ENCODE peak calls at places on chromosomes 2 and 18, in nine cellular contexts. Q is effector memory CD4-positive, alpha-beta T cell; A is upper lobe of right lung; N is choroid plexus epithelial cell; S is CD8-positive, alpha-beta memory T cell; R is mucosa of descending colon; F is BE2C; J is heart left ventricle; T is HepG2. U is an unnamed sample.

GRCh38 chr2:38690499-38691420 is 24.8 kb downstream of the GALM start:
- DNase-seq in T (peak), Q (no peak), S (no peak), N (peak), R (peak), J (no peak), A (no peak), F (peak), U (peak)

GRCh38 chr18:58998421-58999203 is 133.9 kb downstream of the ZNF532 start:
- DNase-seq in J (peak), S (no peak), R (no peak), T (no peak), A (no peak), F (no peak), N (peak), Q (no peak), U (peak)

GRCh38 chr2:127953128-127953718 is 67.5 kb upstream of the AMMECR1L start:
- DNase-seq in S (no peak), F (no peak), R (no peak), T (no peak), Q (no peak), A (no peak), N (peak), J (peak), U (peak)

GRCh38 chr2:205755923-205756322 is 73.6 kb downstream of the NRP2 start:
- DNase-seq in F (no peak), T (no peak), A (no peak), Q (no peak), R (no peak), J (peak), N (peak), S (no peak), U (no peak)

GRCh38 chr18:43855376-43855775 is 578.1 kb upstream of the SYT4 start:
- DNase-seq in T (no peak), R (no peak), N (no peak), S (no peak), A (no peak), Q (no peak), J (no peak), F (no peak), U (no peak)

GRCh38 chr2:229179598-229179997 is 91.5 kb downstream of the PID1 start:
- DNase-seq in R (no peak), T (no peak), N (no peak), J (no peak), S (no peak), F (no peak), A (no peak), Q (no peak), U (no peak)

GRCh38 chr2:30149513-30149912 is 2.7 kb downstream of the YPEL5 start:
- DNase-seq in F (peak), T (peak), R (no peak), A (no peak), Q (no peak), J (no peak), S (no peak), N (peak), U (no peak)

GRCh38 chr2:84781942-84782716 is 98.8 kb downstream of the TRABD2A start:
- DNase-seq in S (peak), N (peak), Q (peak), T (no peak), A (peak), F (no peak), R (peak), J (no peak), U (no peak)

GRCh38 chr2:181456660-181457120 is 496 bp upstream of the ITGA4 start:
- DNase-seq in Q (peak), S (peak), T (no peak), N (peak), J (peak), A (peak), F (peak), R (peak), U (peak)

GRCh38 chr2:224876522-224876921 is 160.4 kb upstream of the CCDC195 start:
- DNase-seq in S (no peak), R (no peak), A (no peak), J (no peak), T (no peak), Q (no peak), N (no peak), F (no peak), U (no peak)

GRCh38 chr2:53028259-53028658 is 739.3 kb upstream of the CHAC2 start:
- DNase-seq in Q (no peak), F (no peak), T (no peak), S (no peak), N (peak), A (no peak), R (no peak), J (no peak), U (peak)

GRCh38 chr2:238225911-238226697 is 13.7 kb downstream of the HES6 start:
- DNase-seq in A (no peak), N (peak), S (no peak), F (no peak), R (no peak), Q (no peak), J (no peak), T (no peak), U (peak)

GRCh38 chr2:127085260-127085666 is 21.7 kb downstream of the BIN1 start:
- DNase-seq in F (no peak), S (no peak), Q (no peak), N (no peak), J (no peak), A (peak), T (no peak), R (no peak), U (no peak)

GRCh38 chr2:623384-623922 is 53.8 kb downstream of the TMEM18 start:
- DNase-seq in T (no peak), N (no peak), R (no peak), F (no peak), A (no peak), Q (no peak), S (no peak), J (no peak), U (no peak)

GRCh38 chr2:64463784-64464183 is 9.8 kb downstream of the LGALSL start:
- DNase-seq in J (no peak), F (no peak), Q (no peak), R (no peak), N (peak), A (no peak), S (no peak), T (no peak), U (peak)

GRCh38 chr2:30530346-30530745 is 83.3 kb downstream of the LCLAT1 start:
- DNase-seq in Q (no peak), A (no peak), T (no peak), S (no peak), J (no peak), N (no peak), F (no peak), R (no peak), U (no peak)

GRCh38 chr2:28627722-28628480 is 123.7 kb upstream of the PPP1CB start:
- DNase-seq in S (peak), Q (no peak), T (no peak), N (peak), F (no peak), A (no peak), J (peak), R (no peak), U (peak)

GRCh38 chr2:56248965-56249742 is 65.4 kb downstream of the CCDC85A start:
- DNase-seq in Q (no peak), N (no peak), A (no peak), J (no peak), F (no peak), S (no peak), T (no peak), R (no peak), U (no peak)

GRCh38 chr2:220278022-220278421 is 650.6 kb downstream of the SLC4A3 start:
- DNase-seq in S (no peak), R (no peak), J (no peak), A (no peak), F (no peak), Q (no peak), T (no peak), N (no peak), U (no peak)

GRCh38 chr2:215914067-215914776 is 99.1 kb downstream of the MREG start:
- DNase-seq in A (no peak), T (no peak), J (no peak), F (no peak), N (no peak), R (no peak), Q (no peak), S (no peak), U (no peak)

GRCh38 chr18:70464343-70465114 is 175.7 kb downstream of the SOCS6 start:
- DNase-seq in N (peak), R (peak), S (no peak), Q (no peak), A (peak), J (peak), F (peak), T (peak), U (peak)

GRCh38 chr2:10909996-10910341 is 1.8 kb upstream of the KCNF1 start:
- DNase-seq in S (no peak), F (no peak), Q (no peak), R (no peak), A (no peak), J (no peak), N (no peak), T (no peak), U (no peak)

GRCh38 chr2:66364495-66364992 is 70.4 kb upstream of the MEIS1 start:
- DNase-seq in N (peak), A (no peak), J (peak), T (no peak), R (no peak), S (no peak), Q (no peak), F (no peak), U (peak)

GRCh38 chr2:7989823-7990222 is 692.0 kb upstream of the ID2 start:
- DNase-seq in F (no peak), A (no peak), T (no peak), S (no peak), N (no peak), J (no peak), Q (no peak), R (no peak), U (no peak)
- H3K4me3 ChIP-seq in F (no peak), A (no peak), T (no peak), S (no peak), N (no peak), J (no peak), Q (no peak), R (no peak), U (no peak)

DNA sequence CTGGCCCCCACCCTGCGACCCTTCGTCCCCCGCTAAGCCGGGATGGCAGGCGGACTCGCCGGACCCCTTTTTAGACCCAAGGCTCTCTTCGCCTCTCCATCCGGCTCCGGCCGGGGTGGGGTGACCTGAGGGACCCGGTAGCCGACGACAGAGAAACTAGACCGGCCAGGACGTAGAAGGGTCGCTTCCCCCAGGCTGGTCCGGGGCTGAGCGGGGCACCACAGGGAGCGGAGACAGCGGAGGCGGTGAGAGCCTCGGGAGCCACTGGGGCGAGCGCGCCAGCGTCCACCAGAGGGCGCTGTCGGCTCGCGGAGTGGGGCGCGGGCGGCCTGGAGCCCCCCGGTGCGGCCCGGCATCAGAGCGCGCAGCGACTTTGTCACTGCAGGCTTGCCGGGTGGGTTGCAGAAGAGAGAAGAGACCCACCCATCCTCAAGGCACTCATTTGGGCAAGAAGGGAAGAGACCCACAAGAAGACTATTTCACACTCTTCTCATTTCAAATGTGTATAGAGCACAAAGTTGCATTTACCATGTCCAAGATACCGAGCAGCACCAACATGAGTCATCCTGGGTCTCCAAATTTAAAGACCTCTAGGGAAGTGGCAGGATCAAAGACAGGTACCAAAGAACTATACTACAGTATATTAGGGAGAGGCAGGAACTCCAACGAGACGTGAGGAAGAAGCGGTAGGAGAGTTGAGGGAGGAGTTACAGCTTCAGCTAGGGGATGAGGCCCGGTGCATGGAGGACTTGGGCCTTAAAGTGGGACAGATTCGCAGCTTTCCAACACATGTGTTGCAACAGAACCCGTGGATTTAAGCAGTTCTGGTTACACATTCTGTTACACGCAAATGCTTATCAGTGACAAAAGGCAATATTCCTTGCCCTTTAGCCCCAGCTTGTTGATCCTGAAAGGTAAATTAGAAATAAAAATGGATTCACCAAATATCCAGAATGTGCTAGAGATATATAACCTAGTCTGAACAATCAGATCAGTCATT is 7.6 kb upstream of the PRKCE start:
- DNase-seq in T (peak), Q (peak), R (peak), S (peak), A (peak), J (peak), N (peak), F (peak), U (peak)
- H3K4me3 ChIP-seq in T (peak), Q (peak), R (no peak), S (no peak), A (peak), J (peak), N (peak), F (peak), U (peak)

GRCh38 chr18:46754188-46754587 is 2.7 kb downstream of the ST8SIA5 start:
- DNase-seq in J (no peak), R (no peak), F (no peak), A (no peak), S (no peak), N (no peak), Q (no peak), T (no peak), U (no peak)

GRCh38 chr18:46756172-46756558 is 688 bp downstream of the ST8SIA5 start:
- DNase-seq in T (no peak), Q (no peak), N (no peak), F (no peak), R (no peak), S (no peak), J (no peak), A (no peak), U (no peak)

GRCh38 chr18:46755315-46756171 is 1.3 kb downstream of the ST8SIA5 start:
- DNase-seq in A (no peak), R (no peak), J (no peak), T (no peak), N (no peak), S (no peak), F (no peak), Q (no peak), U (no peak)

GRCh38 chr18:46754661-46755292 is 2.1 kb downstream of the ST8SIA5 start:
- DNase-seq in T (peak), N (no peak), A (no peak), F (no peak), J (no peak), R (no peak), S (no peak), Q (no peak), U (no peak)

GRCh38 chr18:46756559-46757201 is at the start of gene ST8SIA5:
- DNase-seq in Q (no peak), N (no peak), R (no peak), F (no peak), J (peak), T (no peak), A (no peak), S (no peak), U (no peak)
- H3K4me3 ChIP-seq in Q (no peak), N (peak), R (no peak), F (no peak), J (peak), T (no peak), A (peak), S (no peak), U (peak)

GRCh38 chr2:223597071-223597470 is 5.1 kb downstream of the SCG2 start:
- DNase-seq in N (no peak), R (no peak), S (no peak), F (no peak), T (no peak), Q (no peak), A (no peak), J (no peak), U (peak)

GRCh38 chr2:223601932-223602676 is at the start of gene SCG2:
- DNase-seq in T (peak), F (peak), J (peak), S (peak), A (peak), Q (no peak), N (peak), R (peak), U (peak)

GRCh38 chr2:223600056-223600455 is 2.1 kb downstream of the SCG2 start:
- DNase-seq in N (no peak), S (no peak), J (no peak), A (no peak), T (no peak), Q (no peak), F (no peak), R (no peak), U (peak)

GRCh38 chr2:223598994-223599645 is 3.0 kb downstream of the SCG2 start:
- DNase-seq in Q (no peak), S (no peak), J (no peak), R (no peak), N (peak), A (no peak), T (no peak), F (peak), U (peak)

GRCh38 chr2:223599646-223600009 is 2.5 kb downstream of the SCG2 start:
- DNase-seq in N (peak), Q (no peak), F (no peak), T (no peak), A (no peak), J (no peak), S (no peak), R (no peak), U (peak)
- H3K4me3 ChIP-seq in N (peak), Q (no peak), F (peak), T (no peak), A (no peak), J (no peak), S (no peak), R (no peak), U (no peak)

DNA sequence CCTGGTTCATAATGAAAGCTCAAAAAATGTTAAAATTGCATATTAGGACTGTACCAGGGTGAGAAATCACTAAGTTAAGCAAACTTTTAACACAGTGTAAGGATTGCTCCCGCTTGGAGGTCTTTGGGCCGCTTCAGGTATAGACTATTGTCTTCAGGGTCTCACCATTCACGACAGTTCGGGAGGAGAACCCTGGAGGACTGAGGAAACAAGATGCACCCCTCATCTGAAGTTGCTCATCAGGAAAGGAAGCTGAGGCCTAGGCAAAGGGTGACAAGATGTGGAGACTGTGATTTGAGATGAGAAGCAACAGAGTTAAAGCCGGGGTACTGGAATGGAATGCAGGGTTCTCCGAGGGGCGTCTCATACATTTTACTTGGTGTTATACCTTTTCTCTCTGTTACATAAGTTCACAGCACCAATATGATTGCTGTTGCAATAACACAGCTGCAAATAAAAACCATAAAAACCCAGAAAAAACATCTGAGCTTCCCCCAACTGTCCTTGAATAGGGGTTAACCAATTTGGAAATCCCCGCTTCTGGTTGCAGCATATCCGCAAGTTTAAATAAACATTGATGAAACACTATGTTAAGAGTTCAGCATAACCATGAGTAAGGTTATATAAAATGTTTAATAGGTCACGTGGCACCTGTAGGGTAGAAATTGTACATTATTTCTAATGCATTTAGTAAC is 40.1 kb downstream of the FBXO48 start:
- DNase-seq in S (peak), Q (no peak), R (no peak), T (no peak), F (no peak), A (no peak), N (peak), J (no peak), U (no peak)
- H3K4me3 ChIP-seq in S (no peak), Q (no peak), R (no peak), T (no peak), F (no peak), A (no peak), N (no peak), J (no peak), U (no peak)

GRCh38 chr2:233803292-233803911 is 25.3 kb downstream of the MROH2A start:
- DNase-seq in F (no peak), J (no peak), T (no peak), S (peak), Q (no peak), A (no peak), R (no peak), N (no peak), U (no peak)

GRCh38 chr2:233803994-233804393 is 25.9 kb downstream of the MROH2A start:
- DNase-seq in S (peak), T (no peak), Q (no peak), R (no peak), J (no peak), F (no peak), N (no peak), A (no peak), U (no peak)

GRCh38 chr2:233800231-233800630 is 22.1 kb downstream of the MROH2A start:
- DNase-seq in S (peak), R (no peak), J (no peak), A (no peak), N (no peak), Q (no peak), T (no peak), F (no peak), U (no peak)

GRCh38 chr2:233801357-233802131 is 23.4 kb downstream of the MROH2A start:
- DNase-seq in J (no peak), A (no peak), F (no peak), Q (no peak), N (peak), T (no peak), S (peak), R (no peak), U (peak)

DNA sequence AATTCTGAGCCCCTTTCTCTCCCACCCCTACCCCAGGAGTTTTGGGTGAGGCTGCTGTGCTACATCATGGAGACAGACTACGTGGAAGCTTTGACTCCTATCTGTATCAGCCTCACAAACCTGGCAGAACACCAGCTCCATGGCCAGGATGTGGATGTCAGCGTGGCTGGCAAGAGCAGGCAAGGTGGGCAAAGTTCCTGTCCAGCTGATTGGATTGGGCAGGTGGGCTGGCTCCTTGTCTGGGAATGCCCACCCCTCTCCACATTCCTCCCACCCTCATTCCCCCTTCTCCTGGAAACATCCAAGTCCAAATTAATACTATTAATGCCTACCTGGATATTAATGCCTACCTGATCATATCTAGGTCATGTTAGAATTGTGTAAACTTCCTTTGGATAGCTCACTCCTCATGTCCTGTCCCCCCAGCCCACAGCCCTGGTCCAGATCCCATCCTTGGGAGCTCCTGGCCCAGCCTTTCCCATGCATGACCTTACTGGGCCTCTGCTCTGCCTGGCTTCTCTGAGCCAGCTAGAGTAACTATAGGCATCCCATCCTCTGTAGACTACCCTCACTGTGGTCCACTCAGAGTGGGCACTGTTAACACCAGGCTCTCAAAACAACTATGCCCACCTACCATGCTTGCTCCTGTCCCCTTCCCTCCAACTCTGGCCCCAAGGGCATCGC is 24.1 kb downstream of the MROH2A start:
- DNase-seq in A (no peak), F (no peak), N (no peak), Q (no peak), R (no peak), S (peak), J (no peak), T (no peak), U (no peak)
- H3K4me3 ChIP-seq in A (no peak), F (no peak), N (no peak), Q (no peak), R (no peak), S (no peak), J (no peak), T (no peak), U (no peak)

U was measured in fibroblast of mammary gland.